ENCODE peak calls at places on chromosome 21, in seven cellular contexts. F, B, Z, Q, R, S and E are unnamed samples.

GRCh38 chr21:44090332-44090731 is 16.9 kb upstream of the PWP2 start:
- DNase-seq in F (no peak), B (no peak), Z (no peak), Q (no peak), R (no peak), S (no peak), E (no peak)

GRCh38 chr21:37551406-37552355 is 185.1 kb downstream of the DYRK1A start:
- DNase-seq in F (no peak), B (peak), Z (peak), Q (no peak), R (no peak), S (no peak), E (no peak)

GRCh38 chr21:40660461-40660860 is 186.5 kb downstream of the DSCAM start:
- DNase-seq in F (no peak), B (no peak), Z (no peak), Q (no peak), R (no peak), S (no peak), E (no peak)

GRCh38 chr21:39720126-39720778 is 24.7 kb upstream of the IGSF5 start:
- DNase-seq in F (no peak), B (peak), Z (no peak), Q (no peak), R (no peak), S (no peak), E (no peak)

GRCh38 chr21:36694593-36695282 is 4.2 kb upstream of the SIM2 start:
- DNase-seq in F (no peak), B (no peak), Z (no peak), Q (no peak), R (no peak), S (no peak), E (no peak)

GRCh38 chr21:42724226-42724920 is 71.0 kb downstream of the PDE9A start:
- DNase-seq in F (peak), B (peak), Z (no peak), Q (peak), R (no peak), S (no peak), E (no peak)

GRCh38 chr21:28752131-28752530 is 240.5 kb downstream of the LTN1 start:
- DNase-seq in F (no peak), B (no peak), Z (no peak), Q (peak), R (no peak), S (no peak), E (no peak)

GRCh38 chr21:35563885-35564451 is 496.4 kb downstream of the SETD4 start:
- DNase-seq in F (peak), B (peak), Z (peak), Q (peak), R (peak), S (peak), E (no peak)

GRCh38 chr21:46366091-46366490 is 42.1 kb downstream of the PCNT start:
- DNase-seq in F (no peak), B (no peak), Z (no peak), Q (no peak), R (no peak), S (no peak), E (no peak)

GRCh38 chr21:34734696-34735095 is 65.9 kb downstream of the CLIC6 start:
- DNase-seq in F (peak), B (no peak), Z (no peak), Q (no peak), R (no peak), S (no peak), E (no peak)